ENCODE peak calls at places on chromosomes 11 and 22, in six cellular contexts. W is activated CD4-positive, alpha-beta T cell treated with anti-CD3 and anti-CD28 coated beads, Interleukin-2, amount 50 U/mL, for 48 hours; U is T-helper 2 cell treated with Interferon-gamma antibody and Interleukin-4, amounts not matched to agents 5 μg/mL and 100 μg/mL, for 36 hours; N is IMR-90; Y is pancreas; L is lung. S is an unnamed sample.

GRCh38 chr11:74689666-74690065 is 41.6 kb downstream of the CHRDL2 start:
- DNase-seq in W (no peak), U (no peak), N (peak), Y (no peak), L (no peak), S (no peak)

GRCh38 chr11:110431212-110432073 is 1.7 kb downstream of the FDX1 start:
- DNase-seq in W (no peak), U (no peak), N (peak), Y (no peak), L (no peak), S (no peak)

GRCh38 chr22:29078869-29079207 is 6.0 kb downstream of the KREMEN1 start:
- DNase-seq in W (no peak), U (no peak), N (no peak), Y (no peak), L (no peak), S (no peak)

GRCh38 chr11:134916829-134917228 is 504.8 kb upstream of the B3GAT1 start:
- DNase-seq in W (no peak), U (no peak), N (no peak), Y (no peak), L (no peak), S (no peak)

GRCh38 chr11:133506551-133507094 is 25.7 kb downstream of the OPCML start:
- DNase-seq in W (no peak), U (no peak), N (no peak), Y (no peak), L (no peak), S (no peak)

GRCh38 chr11:69435161-69435990 is 46.1 kb upstream of the LINC01488 start:
- DNase-seq in W (no peak), U (no peak), N (no peak), Y (no peak), L (no peak), S (no peak)

GRCh38 chr22:38298312-38299000 is 18.8 kb downstream of the CSNK1E start:
- DNase-seq in W (peak), U (no peak), N (peak), Y (no peak), L (no peak), S (no peak)

GRCh38 chr22:26581769-26582168 is 8.2 kb downstream of the TPST2 start:
- DNase-seq in W (no peak), U (no peak), N (no peak), Y (no peak), L (no peak), S (no peak)

GRCh38 chr11:131924446-131925240 is 554.2 kb downstream of the NTM start:
- DNase-seq in W (no peak), U (no peak), N (peak), Y (peak), L (no peak), S (no peak)

GRCh38 chr22:22429374-22430108 is 79.0 kb downstream of the ZNF280B start:
- DNase-seq in W (no peak), U (no peak), N (no peak), Y (no peak), L (no peak), S (no peak)

GRCh38 chr22:30234786-30235470 is 11.6 kb downstream of the LIF start:
- DNase-seq in W (no peak), U (no peak), N (peak), Y (peak), L (peak), S (no peak)

GRCh38 chr11:46693597-46694012 is 6.8 kb downstream of the ARHGAP1 start:
- DNase-seq in W (no peak), U (no peak), N (peak), Y (no peak), L (no peak), S (no peak)

GRCh38 chr22:32267011-32267410 is 11.9 kb upstream of the SLC5A4 start:
- DNase-seq in W (no peak), U (no peak), N (no peak), Y (no peak), L (no peak), S (no peak)

GRCh38 chr11:2328040-2328439 is 26.2 kb downstream of the TSPAN32 start:
- DNase-seq in W (no peak), U (no peak), N (no peak), Y (no peak), L (no peak), S (no peak)

GRCh38 chr22:49181942-49182341 is 645.7 kb downstream of the BRD1 start:
- DNase-seq in W (no peak), U (no peak), N (no peak), Y (no peak), L (no peak), S (no peak)

GRCh38 chr11:76740772-76741171 is 42.4 kb upstream of the TSKU start:
- DNase-seq in W (no peak), U (no peak), N (no peak), Y (no peak), L (no peak), S (no peak)

GRCh38 chr11:67648140-67648795 is 2.3 kb downstream of the ACY3 start:
- DNase-seq in W (peak), U (peak), N (no peak), Y (peak), L (no peak), S (no peak)

GRCh38 chr11:65366340-65366773 is 11.8 kb downstream of the TIGD3 start:
- DNase-seq in W (no peak), U (no peak), N (peak), Y (peak), L (no peak), S (no peak)

GRCh38 chr11:13337986-13338436 is 60.4 kb downstream of the BMAL1 start:
- DNase-seq in W (no peak), U (no peak), N (peak), Y (no peak), L (no peak), S (no peak)

GRCh38 chr11:126834573-126834972 is 166.0 kb downstream of the KIRREL3 start:
- DNase-seq in W (no peak), U (no peak), N (no peak), Y (no peak), L (no peak), S (no peak)

GRCh38 chr11:76838422-76839068 is 22.2 kb upstream of the ACER3 start:
- DNase-seq in W (no peak), U (no peak), N (no peak), Y (no peak), L (no peak), S (no peak)

GRCh38 chr22:46366801-46367706 is 31.5 kb downstream of the TRMU start:
- DNase-seq in W (no peak), U (no peak), N (no peak), Y (peak), L (no peak), S (no peak)

GRCh38 chr11:106585061-106585460 is 433.2 kb downstream of the GUCY1A2 start:
- DNase-seq in W (no peak), U (no peak), N (peak), Y (no peak), L (no peak), S (no peak)

GRCh38 chr11:44709966-44710365 is 16.8 kb upstream of the TSPAN18 start:
- DNase-seq in W (no peak), U (no peak), N (peak), Y (no peak), L (no peak), S (no peak)

GRCh38 chr11:2771758-2772466 is 72.1 kb upstream of the KCNQ1OT1 start:
- DNase-seq in W (no peak), U (no peak), N (no peak), Y (peak), L (peak), S (peak)

GRCh38 chr11:19433791-19434190 is 193.0 kb upstream of the E2F8 start:
- DNase-seq in W (no peak), U (no peak), N (no peak), Y (no peak), L (no peak), S (no peak)

GRCh38 chr22:46062971-46063631 is 86.1 kb upstream of the WNT7B start:
- DNase-seq in W (no peak), U (no peak), N (no peak), Y (peak), L (no peak), S (peak)

GRCh38 chr22:50548913-50549790 is 3.5 kb downstream of the KLHDC7B start:
- DNase-seq in W (no peak), U (no peak), N (no peak), Y (no peak), L (no peak), S (no peak)

GRCh38 chr11:1146311-1146864 is 11.4 kb upstream of the MUC5AC start:
- DNase-seq in W (no peak), U (no peak), N (no peak), Y (no peak), L (no peak), S (no peak)

GRCh38 chr22:47114813-47115517 is 352.5 kb downstream of the TBC1D22A start:
- DNase-seq in W (no peak), U (no peak), N (no peak), Y (no peak), L (no peak), S (no peak)

GRCh38 chr11:61728066-61728939 is 24.1 kb upstream of the MYRF start:
- DNase-seq in W (no peak), U (no peak), N (no peak), Y (no peak), L (no peak), S (no peak)

GRCh38 chr11:130762342-130763037 is 153.8 kb downstream of the SNX19 start:
- DNase-seq in W (no peak), U (no peak), N (no peak), Y (peak), L (no peak), S (no peak)

GRCh38 chr11:59716051-59716450 is 2.4 kb upstream of the OR10V1 start:
- DNase-seq in W (no peak), U (no peak), N (no peak), Y (no peak), L (no peak), S (no peak)

GRCh38 chr11:66349084-66349386 is 1.6 kb upstream of the B4GAT1 start:
- DNase-seq in W (no peak), U (no peak), N (no peak), Y (no peak), L (no peak), S (no peak)

GRCh38 chr11:63939351-63939920 is 634 bp downstream of the NAA40 start:
- DNase-seq in W (no peak), U (no peak), N (no peak), Y (no peak), L (no peak), S (peak)

GRCh38 chr22:39908737-39909136 is 7.9 kb downstream of the GRAP2 start:
- DNase-seq in W (peak), U (peak), N (peak), Y (no peak), L (no peak), S (no peak)

GRCh38 chr11:125457814-125458343 is 38.2 kb downstream of the FEZ1 start:
- DNase-seq in W (no peak), U (no peak), N (peak), Y (no peak), L (peak), S (no peak)

GRCh38 chr22:21103633-21104032 is 57.9 kb downstream of the LRRC74B start:
- DNase-seq in W (no peak), U (no peak), N (no peak), Y (no peak), L (no peak), S (no peak)

GRCh38 chr11:77851513-77851912 is 30.6 kb downstream of the AAMDC start:
- DNase-seq in W (no peak), U (no peak), N (no peak), Y (no peak), L (no peak), S (no peak)